ENCODE peak calls at places on chromosomes 4 and X, in five cellular contexts. E, Z, N, R and A are unnamed samples.

GRCh38 chr4:82500830-82501229 is 61.0 kb downstream of the TMEM150C start:
- DNase-seq in E (no peak), Z (no peak), N (no peak), R (no peak), A (no peak)

GRCh38 chr4:150574678-150575077 is 7.3 kb upstream of the MAB21L2 start:
- DNase-seq in E (no peak), Z (no peak), N (no peak), R (no peak), A (no peak)

GRCh38 chr4:151940926-151941617 is 180.3 kb upstream of the GATB start:
- DNase-seq in E (no peak), Z (no peak), N (no peak), R (no peak), A (no peak)

GRCh38 chr4:158074851-158075250 is 98.0 kb downstream of the GASK1B start:
- DNase-seq in E (no peak), Z (no peak), N (no peak), R (no peak), A (no peak)

GRCh38 chr4:32249040-32249439 is 1528.9 kb downstream of the PCDH7 start:
- DNase-seq in E (no peak), Z (no peak), N (no peak), R (no peak), A (no peak)

GRCh38 chr4:104099141-104099540 is 379.4 kb upstream of the TACR3 start:
- DNase-seq in E (no peak), Z (no peak), N (no peak), R (no peak), A (no peak)

GRCh38 chrX:87805829-87806490 is 288.4 kb downstream of the KLHL4 start:
- DNase-seq in E (no peak), Z (no peak), N (no peak), R (no peak), A (no peak)

GRCh38 chr4:6716958-6717655 is 1.1 kb downstream of the BLOC1S4 start:
- DNase-seq in E (no peak), Z (no peak), N (no peak), R (no peak), A (no peak)

DNA sequence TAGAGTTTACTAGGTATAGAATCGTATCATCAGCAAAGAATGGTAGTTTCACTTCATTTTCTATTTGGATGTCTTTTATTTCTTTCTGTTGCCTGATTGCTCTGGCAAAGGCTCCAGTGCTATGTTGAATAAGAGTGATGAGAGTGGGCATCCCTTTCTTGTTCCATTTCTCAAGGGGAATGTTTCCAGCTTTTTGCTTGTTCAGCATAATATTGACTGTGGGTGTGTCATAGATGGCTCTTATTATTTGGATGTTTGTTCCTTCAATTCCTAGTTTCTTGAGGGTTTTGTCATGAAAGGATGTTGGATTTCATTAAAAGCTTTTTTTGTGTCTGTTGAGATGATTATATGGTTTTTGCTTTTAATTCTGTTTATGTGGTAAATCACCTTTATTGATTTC is 1114.5 kb downstream of the RAPGEF2 start:
- DNase-seq in E (no peak), Z (no peak), N (no peak), R (no peak), A (no peak)
- H3K9me3 ChIP-seq in E (no peaks in the 10 kb centered on the region), Z (no peaks in the 10 kb centered on the region), N (peaks cover 14% of the 10 kb centered on the region), R (no peaks in the 10 kb centered on the region), A (no peaks in the 10 kb centered on the region)

GRCh38 chrX:39418132-39418935 is 617.1 kb downstream of the MID1IP1 start:
- DNase-seq in E (no peak), Z (no peak), N (no peak), R (no peak), A (no peak)

GRCh38 chrX:39409246-39409917 is 608.1 kb downstream of the MID1IP1 start:
- DNase-seq in E (no peak), Z (no peak), N (no peak), R (no peak), A (no peak)

GRCh38 chrX:39418936-39419659 is 617.8 kb downstream of the MID1IP1 start:
- DNase-seq in E (no peak), Z (no peak), N (peak; percentile 46), R (no peak), A (no peak)

GRCh38 chrX:39416547-39417262 is 615.4 kb downstream of the MID1IP1 start:
- DNase-seq in E (no peak), Z (no peak), N (no peak), R (no peak), A (no peak)

DNA sequence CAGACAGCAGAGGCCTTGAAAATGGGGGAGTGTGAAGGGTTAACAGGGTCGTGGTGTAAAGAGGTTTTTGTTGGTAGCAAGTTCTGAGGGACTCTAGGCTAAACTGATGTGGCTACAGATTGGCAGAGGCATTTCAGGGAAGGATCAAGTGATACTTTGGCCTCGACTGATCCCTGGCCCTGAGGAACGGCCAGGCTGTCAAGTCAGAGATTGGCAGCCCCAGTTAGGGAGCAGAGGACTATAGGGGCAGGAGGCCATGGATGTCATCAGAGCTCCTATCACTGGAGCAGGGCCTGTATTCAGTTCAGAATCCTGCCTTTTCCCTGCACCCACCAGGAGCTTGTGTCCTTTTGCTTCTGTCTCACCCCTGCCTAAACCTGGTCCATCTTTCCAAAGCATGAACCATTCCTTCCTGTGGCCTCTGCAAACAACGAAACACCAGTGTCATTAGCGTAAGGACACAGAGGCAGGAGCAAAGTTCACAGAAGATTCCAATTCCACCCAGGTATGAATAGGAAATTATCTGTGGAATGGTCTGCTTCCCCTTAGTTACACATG is 613.1 kb downstream of the MID1IP1 start:
- DNase-seq in E (no peak), Z (no peak), N (no peak), R (no peak), A (no peak)
- H3K27me3 ChIP-seq in E (peaks cover 13% of the 10 kb centered on the region), Z (no peaks in the 10 kb centered on the region), N (peaks cover 4% of the 10 kb centered on the region), R (no peaks in the 10 kb centered on the region), A (no peaks in the 10 kb centered on the region)

GRCh38 chr4:74235135-74235534 is 73.1 kb upstream of the EPGN start:
- DNase-seq in E (no peak), Z (no peak), N (no peak), R (no peak), A (no peak)
- H3K27ac ChIP-seq in E (no peak overlapping the region), Z (no peak overlapping the region), N (no peak overlapping the region), R (no peak overlapping the region), A (no peak overlapping the region)

GRCh38 chr4:11743236-11743635 is 314.5 kb upstream of the HS3ST1 start:
- DNase-seq in E (no peak), Z (no peak), N (no peak), R (no peak), A (no peak)
- H3K9me3 ChIP-seq in E (no peaks in the 10 kb centered on the region), Z (no peaks in the 10 kb centered on the region), N (no peaks in the 10 kb centered on the region), R (no peaks in the 10 kb centered on the region), A (no peaks in the 10 kb centered on the region)

DNA sequence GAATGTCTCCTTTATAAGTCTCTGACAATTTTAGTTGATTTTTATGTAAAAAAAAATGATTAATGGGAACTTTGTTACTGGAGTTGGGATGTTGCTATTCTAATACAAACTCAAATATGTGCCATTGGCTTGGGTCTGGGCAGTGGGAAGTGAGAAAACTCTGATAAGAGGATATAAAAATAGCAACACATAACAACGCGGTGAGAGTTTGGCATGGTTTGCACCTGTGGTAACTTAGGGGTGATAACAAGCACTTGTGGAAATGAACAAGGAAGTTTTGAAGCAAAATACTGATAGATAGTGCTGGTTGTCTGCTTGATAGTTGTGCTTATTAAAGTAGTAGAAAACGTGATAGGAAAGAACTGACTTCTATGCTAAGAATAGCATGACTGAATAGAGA is 743.3 kb upstream of the AGA start:
- DNase-seq in E (no peak), Z (no peak), N (peak; percentile 50), R (no peak), A (no peak)
- H3K27me3 ChIP-seq in E (no peaks in the 10 kb centered on the region), Z (no peaks in the 10 kb centered on the region), N (no peaks in the 10 kb centered on the region), R (no peaks in the 10 kb centered on the region), A (no peaks in the 10 kb centered on the region)

DNA sequence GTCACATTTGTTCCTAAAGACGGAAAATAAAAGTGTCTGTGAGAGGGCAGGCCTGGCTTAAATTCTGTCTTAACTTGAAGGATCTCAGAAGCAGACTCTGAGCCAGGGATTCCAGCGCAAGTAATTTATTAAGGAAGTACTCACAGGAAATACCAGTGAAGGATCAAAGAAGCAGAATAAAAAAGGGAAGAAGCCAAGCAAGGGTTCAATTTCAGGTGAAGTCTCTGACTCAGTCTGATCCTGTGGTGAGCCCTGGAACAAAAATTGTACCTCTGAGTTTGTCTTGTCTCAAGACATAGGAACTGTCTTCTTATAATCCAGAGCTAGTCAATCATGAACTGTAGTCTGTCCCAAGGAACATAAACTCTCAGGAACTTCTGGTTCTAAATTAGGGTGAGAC is 52.3 kb downstream of the IL1RAPL1 start:
- DNase-seq in E (no peak), Z (no peak), N (no peak), R (no peak), A (no peak)
- H3K27ac ChIP-seq in E (no peak overlapping the region), Z (no peak overlapping the region), N (no peak overlapping the region), R (no peak overlapping the region), A (no peak overlapping the region)

DNA sequence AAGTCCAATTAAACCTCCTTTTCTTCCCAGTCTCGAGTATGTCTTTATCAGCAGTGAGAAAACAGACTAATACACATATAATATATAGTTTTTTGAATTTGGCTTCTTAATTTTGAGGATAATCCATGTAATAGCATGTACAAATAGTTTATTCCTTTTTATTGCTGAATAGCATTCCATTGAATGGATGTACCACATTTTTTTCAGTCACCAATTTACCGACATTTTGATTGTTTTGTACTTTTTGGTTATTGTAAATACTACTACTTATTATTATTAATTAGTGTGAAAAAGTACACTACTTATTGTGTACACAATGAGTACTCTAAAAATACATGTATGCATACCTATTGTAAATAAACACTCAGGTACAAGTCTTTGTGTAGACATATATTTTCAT is 42.3 kb upstream of the ANXA10 start:
- DNase-seq in E (no peak), Z (no peak), N (no peak), R (no peak), A (no peak)
- H3K9me3 ChIP-seq in E (no peaks in the 10 kb centered on the region), Z (no peaks in the 10 kb centered on the region), N (peaks cover 21% of the 10 kb centered on the region), R (peaks cover 1% of the 10 kb centered on the region), A (no peaks in the 10 kb centered on the region)